ENCODE peak calls at places on chromosomes 13 and 19, in six cellular contexts. M is right cardiac atrium; W is activated effector memory CD4-positive, alpha-beta T cell treated with anti-CD3 and anti-CD28 coated beads, Interleukin-2, amount 50 U/mL, for 16 hours; E is right lobe of liver; T is activated naive CD4-positive, alpha-beta T cell treated with Interleukin-2 at 50 U/mL for 16 hours; U is effector memory CD8-positive, alpha-beta T cell. L is an unnamed sample.
A peak's percentile ranks its signal among the peaks of the same experiment; 100 is the strongest.

GRCh38 chr13:53041968-53042485 is 13.4 kb downstream of the OLFM4 start:
- DNase-seq in M (no peak), E (no peak), U (no peak), T (no peak), W (no peak), L (no peak)

GRCh38 chr19:14770136-14770535 is 8.2 kb downstream of the ADGRE2 start:
- DNase-seq in T (no peak), E (no peak), M (no peak), W (no peak), U (no peak), L (no peak)

GRCh38 chr19:5170329-5170745 is 170.3 kb downstream of the PTPRS start:
- DNase-seq in M (peak; percentile 65), T (peak; percentile 57), E (no peak), W (peak; percentile 84), U (peak; percentile 51), L (no peak)

GRCh38 chr13:108037348-108037747 is 178.0 kb downstream of the LIG4 start:
- DNase-seq in E (no peak), T (no peak), U (no peak), W (no peak), M (no peak), L (no peak)

GRCh38 chr19:47190167-47190727 is 40.8 kb downstream of the BBC3 start:
- DNase-seq in E (peak; percentile 54), U (no peak), T (peak; percentile 75), M (peak; percentile 87), W (peak; percentile 87), L (no peak)

GRCh38 chr13:25281193-25281936 is 5.9 kb downstream of the MTMR6 start:
- DNase-seq in T (no peak), W (no peak), U (no peak), E (no peak), M (no peak), L (no peak)

GRCh38 chr13:98478134-98479129 is 98.5 kb downstream of the STK24 start:
- DNase-seq in E (no peak), W (peak; percentile 69), T (peak; percentile 29), U (no peak), M (no peak), L (peak; percentile 58)

GRCh38 chr13:110415669-110416068 is 108.6 kb downstream of the COL4A2 start:
- DNase-seq in E (no peak), M (peak; percentile 52), W (no peak), U (no peak), T (no peak), L (no peak)

GRCh38 chr13:46521921-46522691 is 30.9 kb upstream of the LRCH1 start:
- DNase-seq in E (no peak), W (no peak), T (no peak), U (no peak), M (no peak), L (no peak)

GRCh38 chr13:63910406-63910957 is 2494.8 kb upstream of the PCDH20 start:
- DNase-seq in E (no peak), W (no peak), U (no peak), T (no peak), M (peak; percentile 47), L (no peak)

GRCh38 chr19:947707-948533 is 22.1 kb downstream of the ARID3A start:
- DNase-seq in M (peak; percentile 79), W (no peak), T (no peak), U (no peak), E (peak; percentile 47), L (no peak)

GRCh38 chr19:28313633-28314032 is 899.3 kb downstream of the UQCRFS1 start:
- DNase-seq in W (no peak), E (no peak), U (no peak), M (no peak), T (no peak), L (no peak)

GRCh38 chr13:76937416-76937815 is 10.9 kb upstream of the ACOD1 start:
- DNase-seq in W (no peak), E (no peak), M (no peak), U (no peak), T (no peak), L (no peak)

GRCh38 chr13:47000166-47000565 is 103.3 kb upstream of the HTR2A start:
- DNase-seq in T (no peak), E (no peak), W (no peak), M (no peak), U (no peak), L (no peak)

GRCh38 chr13:97627566-97627965 is 193.6 kb downstream of the RAP2A start:
- DNase-seq in E (no peak), M (peak; percentile 81), W (no peak), U (no peak), T (no peak), L (no peak)

GRCh38 chr13:113560645-113561416 is 23.7 kb upstream of the TFDP1 start:
- DNase-seq in E (no peak), T (no peak), M (no peak), W (peak; percentile 14), U (no peak), L (no peak)

GRCh38 chr13:39894586-39894985 is 239.1 kb downstream of the COG6 start:
- DNase-seq in U (no peak), W (no peak), T (no peak), M (peak; percentile 76), E (no peak), L (no peak)

GRCh38 chr13:109145631-109146030 is 516.2 kb downstream of the MYO16 start:
- DNase-seq in T (no peak), M (peak; percentile 47), W (no peak), E (no peak), U (no peak), L (no peak)

GRCh38 chr13:94061316-94061715 is 418.2 kb downstream of the DCT start:
- DNase-seq in T (no peak), E (no peak), M (no peak), U (no peak), W (no peak), L (no peak)

GRCh38 chr13:52319876-52320275 is 86.1 kb downstream of the THSD1 start:
- DNase-seq in U (no peak), W (no peak), T (no peak), E (no peak), M (no peak), L (no peak)

GRCh38 chr13:50531917-50532899 is 311.3 kb downstream of the DLEU7 start:
- DNase-seq in E (no peak), U (no peak), T (no peak), M (no peak), W (no peak), L (no peak)

GRCh38 chr13:71621152-71622124 is 245.6 kb downstream of the DACH1 start:
- DNase-seq in T (no peak), W (no peak), M (no peak), E (no peak), U (no peak), L (no peak)

GRCh38 chr19:3683405-3683865 is 16.8 kb downstream of the PIP5K1C start:
- DNase-seq in E (no peak), W (no peak), U (no peak), M (peak; percentile 79), T (no peak), L (no peak)

GRCh38 chr13:34025746-34026145 is 207.8 kb downstream of the RFC3 start:
- DNase-seq in U (no peak), T (no peak), E (no peak), M (no peak), W (no peak), L (no peak)

GRCh38 chr19:50266896-50267295 is 62.3 kb downstream of the KCNC3 start:
- DNase-seq in M (no peak), E (no peak), T (no peak), W (peak; percentile 71), U (no peak), L (no peak)

GRCh38 chr13:87999141-87999765 is 328.1 kb downstream of the SLITRK5 start:
- DNase-seq in U (no peak), W (no peak), M (no peak), E (no peak), T (no peak), L (no peak)

GRCh38 chr13:28239374-28239773 is 101.0 kb downstream of the PAN3 start:
- DNase-seq in T (no peak), W (no peak), U (no peak), M (no peak), E (no peak), L (no peak)

GRCh38 chr19:29318581-29318980 is 105.6 kb upstream of the UQCRFS1 start:
- DNase-seq in E (no peak), T (no peak), M (no peak), U (no peak), W (no peak), L (peak; percentile 15)

GRCh38 chr19:12222980-12223630 is 60.2 kb downstream of the ZNF136 start:
- DNase-seq in M (no peak), T (no peak), W (no peak), U (no peak), E (no peak), L (no peak)

GRCh38 chr13:113820813-113821651 is 42.8 kb downstream of the GAS6 start:
- DNase-seq in W (no peak), M (peak; percentile 89), E (no peak), T (no peak), U (no peak), L (no peak)

GRCh38 chr19:53432088-53432661 is 391 bp downstream of the ZNF761 start:
- DNase-seq in T (no peak), U (no peak), M (peak; percentile 76), W (no peak), E (peak; percentile 46), L (no peak)

GRCh38 chr13:26050568-26051230 is 1.1 kb downstream of the SHISA2 start:
- DNase-seq in E (no peak), M (peak; percentile 70), T (no peak), W (no peak), U (no peak), L (no peak)